ENCODE peak calls at places on chromosome 18, in ten cellular contexts. One of them, this sample, is unnamed.

GRCh38 chr18:64275593-64276309 is 126.9 kb upstream of the LINC00305 start:
- DNase-seq in stomach: no peak
- DNase-seq in K562: no peak
- DNase-seq in esophagus muscularis mucosa: no peak
- DNase-seq in GM12878: no peak
- DNase-seq in endothelial cell of umbilical vein: no peak
- DNase-seq in transverse colon: no peak
- DNase-seq in HCT116: no peak
- DNase-seq in HL-60: no peak
- DNase-seq in SK-N-SH: no peak
- DNase-seq in this sample: no peak

GRCh38 chr18:48543228-48543627 is 4.4 kb downstream of the CTIF start:
- DNase-seq in transverse colon: no peak
- DNase-seq in endothelial cell of umbilical vein: no peak
- DNase-seq in SK-N-SH: no peak
- DNase-seq in K562: peak; percentile 69
- DNase-seq in HL-60: no peak
- DNase-seq in HCT116: no peak
- DNase-seq in stomach: no peak
- DNase-seq in GM12878: no peak
- DNase-seq in esophagus muscularis mucosa: no peak
- DNase-seq in this sample: no peak

GRCh38 chr18:8516391-8517250 is 92.6 kb upstream of the RAB12 start:
- DNase-seq in HCT116: no peak
- DNase-seq in K562: no peak
- DNase-seq in transverse colon: no peak
- DNase-seq in endothelial cell of umbilical vein: no peak
- DNase-seq in GM12878: no peak
- DNase-seq in SK-N-SH: no peak
- DNase-seq in stomach: no peak
- DNase-seq in esophagus muscularis mucosa: peak; percentile 75
- DNase-seq in HL-60: no peak
- DNase-seq in this sample: no peak

GRCh38 chr18:54679318-54680149 is 88.5 kb downstream of the DYNAP start:
- DNase-seq in endothelial cell of umbilical vein: peak; percentile 79
- DNase-seq in esophagus muscularis mucosa: no peak
- DNase-seq in transverse colon: no peak
- DNase-seq in GM12878: peak; percentile 9
- DNase-seq in K562: peak; percentile 30
- DNase-seq in HL-60: no peak
- DNase-seq in stomach: no peak
- DNase-seq in SK-N-SH: peak; percentile 67
- DNase-seq in HCT116: peak; percentile 62
- DNase-seq in this sample: no peak

GRCh38 chr18:33871363-33872025 is 293.5 kb downstream of the ASXL3 start:
- DNase-seq in GM12878: no peak
- DNase-seq in transverse colon: no peak
- DNase-seq in stomach: no peak
- DNase-seq in endothelial cell of umbilical vein: no peak
- DNase-seq in HL-60: no peak
- DNase-seq in K562: no peak
- DNase-seq in SK-N-SH: no peak
- DNase-seq in HCT116: no peak
- DNase-seq in esophagus muscularis mucosa: no peak
- DNase-seq in this sample: no peak

GRCh38 chr18:34696681-34697080 is 13.4 kb upstream of the DTNA start:
- DNase-seq in SK-N-SH: no peak
- DNase-seq in HCT116: no peak
- DNase-seq in esophagus muscularis mucosa: no peak
- DNase-seq in transverse colon: no peak
- DNase-seq in K562: no peak
- DNase-seq in endothelial cell of umbilical vein: no peak
- DNase-seq in GM12878: no peak
- DNase-seq in stomach: no peak
- DNase-seq in HL-60: no peak
- DNase-seq in this sample: no peak

GRCh38 chr18:76759056-76759455 is 63.3 kb upstream of the ZNF236 start:
- DNase-seq in stomach: no peak
- DNase-seq in transverse colon: no peak
- DNase-seq in HCT116: no peak
- DNase-seq in GM12878: no peak
- DNase-seq in K562: no peak
- DNase-seq in endothelial cell of umbilical vein: no peak
- DNase-seq in SK-N-SH: no peak
- DNase-seq in HL-60: no peak
- DNase-seq in esophagus muscularis mucosa: no peak
- DNase-seq in this sample: no peak

GRCh38 chr18:37565138-37565984 is at the start of gene CELF4:
- DNase-seq in endothelial cell of umbilical vein: peak; percentile 5
- DNase-seq in HL-60: no peak
- DNase-seq in stomach: no peak
- DNase-seq in HCT116: no peak
- DNase-seq in SK-N-SH: peak; percentile 77
- DNase-seq in esophagus muscularis mucosa: no peak
- DNase-seq in GM12878: no peak
- DNase-seq in K562: no peak
- DNase-seq in transverse colon: no peak
- DNase-seq in this sample: no peak

GRCh38 chr18:79133724-79134123 is 64.5 kb downstream of the ATP9B start:
- DNase-seq in endothelial cell of umbilical vein: no peak
- DNase-seq in HCT116: no peak
- DNase-seq in SK-N-SH: no peak
- DNase-seq in transverse colon: no peak
- DNase-seq in HL-60: no peak
- DNase-seq in K562: no peak
- DNase-seq in stomach: no peak
- DNase-seq in GM12878: no peak
- DNase-seq in esophagus muscularis mucosa: no peak
- DNase-seq in this sample: no peak

GRCh38 chr18:41642756-41643155 is 312.3 kb upstream of the PIK3C3 start:
- DNase-seq in esophagus muscularis mucosa: no peak
- DNase-seq in stomach: no peak
- DNase-seq in GM12878: no peak
- DNase-seq in endothelial cell of umbilical vein: no peak
- DNase-seq in transverse colon: no peak
- DNase-seq in HL-60: no peak
- DNase-seq in SK-N-SH: no peak
- DNase-seq in HCT116: no peak
- DNase-seq in K562: no peak
- DNase-seq in this sample: no peak

GRCh38 chr18:6781179-6781714 is 51.7 kb downstream of the ARHGAP28 start:
- DNase-seq in stomach: no peak
- DNase-seq in endothelial cell of umbilical vein: peak; percentile 62
- DNase-seq in K562: peak; percentile 32
- DNase-seq in transverse colon: no peak
- DNase-seq in HCT116: no peak
- DNase-seq in esophagus muscularis mucosa: no peak
- DNase-seq in SK-N-SH: peak; percentile 72
- DNase-seq in HL-60: no peak
- DNase-seq in GM12878: no peak
- DNase-seq in this sample: no peak

GRCh38 chr18:35045121-35045520 is 3.9 kb downstream of the MAPRE2 start:
- DNase-seq in stomach: no peak
- DNase-seq in endothelial cell of umbilical vein: peak; percentile 51
- DNase-seq in transverse colon: no peak
- DNase-seq in GM12878: no peak
- DNase-seq in SK-N-SH: peak; percentile 52
- DNase-seq in esophagus muscularis mucosa: no peak
- DNase-seq in HCT116: no peak
- DNase-seq in K562: no peak
- DNase-seq in HL-60: no peak
- DNase-seq in this sample: no peak

GRCh38 chr18:70981400-70982140 is 692.7 kb downstream of the SOCS6 start:
- DNase-seq in HL-60: no peak
- DNase-seq in SK-N-SH: peak; percentile 50
- DNase-seq in stomach: no peak
- DNase-seq in esophagus muscularis mucosa: peak; percentile 70
- DNase-seq in endothelial cell of umbilical vein: peak; percentile 73
- DNase-seq in K562: no peak
- DNase-seq in GM12878: no peak
- DNase-seq in transverse colon: no peak
- DNase-seq in HCT116: no peak
- DNase-seq in this sample: no peak

GRCh38 chr18:61750840-61751668 is 141.8 kb downstream of the RNF152 start:
- DNase-seq in transverse colon: no peak
- DNase-seq in K562: no peak
- DNase-seq in SK-N-SH: no peak
- DNase-seq in HCT116: no peak
- DNase-seq in HL-60: no peak
- DNase-seq in stomach: no peak
- DNase-seq in endothelial cell of umbilical vein: no peak
- DNase-seq in esophagus muscularis mucosa: no peak
- DNase-seq in GM12878: no peak
- DNase-seq in this sample: no peak

GRCh38 chr18:79947054-79947755 is 4.2 kb downstream of the SLC66A2 start:
- DNase-seq in stomach: peak; percentile 21
- DNase-seq in esophagus muscularis mucosa: no peak
- DNase-seq in HCT116: no peak
- DNase-seq in transverse colon: peak; percentile 9
- DNase-seq in HL-60: no peak
- DNase-seq in GM12878: no peak
- DNase-seq in K562: no peak
- DNase-seq in SK-N-SH: no peak
- DNase-seq in endothelial cell of umbilical vein: no peak
- DNase-seq in this sample: no peak

DNA sequence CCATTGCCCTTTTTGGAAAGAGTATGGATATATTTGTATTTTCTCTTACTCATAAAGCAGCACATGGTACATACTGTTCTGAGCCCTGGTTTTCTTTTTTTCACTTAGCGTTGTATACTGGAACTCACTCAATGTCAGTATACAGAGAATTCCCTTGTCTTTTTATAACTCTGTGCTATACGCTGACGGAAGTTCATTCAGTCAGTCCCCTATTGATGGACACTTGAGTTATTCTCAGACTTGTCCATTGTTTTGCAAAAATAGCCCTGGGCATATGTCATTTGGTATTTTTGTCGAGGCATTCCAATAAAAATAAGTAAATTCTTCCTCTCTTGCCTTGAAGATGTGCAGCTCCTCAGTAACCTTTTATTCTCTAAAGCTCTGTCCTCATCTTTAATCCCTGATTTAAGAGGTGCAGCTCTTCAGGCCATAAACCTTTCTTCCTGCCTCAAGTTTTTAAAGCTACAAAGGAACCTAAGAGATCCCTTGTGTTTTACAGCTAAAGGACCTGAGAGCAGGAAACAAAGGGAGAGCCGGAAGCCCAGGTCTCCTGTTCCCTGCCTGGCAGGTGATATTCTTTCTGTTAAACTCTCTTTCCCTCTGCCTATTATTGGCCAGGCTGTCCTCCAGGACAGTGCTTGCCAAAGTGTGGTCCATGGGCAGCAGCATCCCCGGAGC is 157.8 kb downstream of the NEDD4L start:
- DNase-seq in GM12878: no peak
- DNase-seq in transverse colon: no peak
- DNase-seq in SK-N-SH: no peak
- DNase-seq in HCT116: no peak
- DNase-seq in stomach: no peak
- DNase-seq in esophagus muscularis mucosa: no peak
- DNase-seq in HL-60: no peak
- DNase-seq in K562: no peak
- DNase-seq in endothelial cell of umbilical vein: no peak
- DNase-seq in this sample: no peak
- TF ChIP-seq POLR2AphosphoS5 in GM12878: no peak
- TF ChIP-seq POLR2AphosphoS5 in transverse colon: no peak
- TF ChIP-seq POLR2AphosphoS5 in SK-N-SH: no peak
- TF ChIP-seq POLR2AphosphoS5 in HCT116: no peak
- TF ChIP-seq POLR2AphosphoS5 in stomach: no peak
- TF ChIP-seq POLR2AphosphoS5 in esophagus muscularis mucosa: no peak
- TF ChIP-seq POLR2AphosphoS5 in HL-60: no peak
- TF ChIP-seq POLR2AphosphoS5 in K562: no peak
- TF ChIP-seq POLR2AphosphoS5 in endothelial cell of umbilical vein: no peak
- TF ChIP-seq POLR2AphosphoS5 in this sample: no peak

GRCh38 chr18:23998018-23998417 is 16.5 kb upstream of the TTC39C start:
- DNase-seq in esophagus muscularis mucosa: no peak
- DNase-seq in transverse colon: no peak
- DNase-seq in stomach: no peak
- DNase-seq in GM12878: no peak
- DNase-seq in SK-N-SH: no peak
- DNase-seq in K562: no peak
- DNase-seq in endothelial cell of umbilical vein: no peak
- DNase-seq in HL-60: no peak
- DNase-seq in HCT116: no peak
- DNase-seq in this sample: no peak
- H3K27ac ChIP-seq in esophagus muscularis mucosa: no peak overlapping the region
- H3K27ac ChIP-seq in transverse colon: peak overlapping the region; percentile 73
- H3K27ac ChIP-seq in stomach: no peak overlapping the region
- H3K27ac ChIP-seq in GM12878: peak overlapping the region; percentile 40
- H3K27ac ChIP-seq in SK-N-SH: no peak overlapping the region
- H3K27ac ChIP-seq in K562: no peak overlapping the region
- H3K27ac ChIP-seq in endothelial cell of umbilical vein: no peak overlapping the region
- H3K27ac ChIP-seq in HL-60: no peak overlapping the region
- H3K27ac ChIP-seq in HCT116: no peak overlapping the region
- H3K27ac ChIP-seq in this sample: no peak overlapping the region

DNA sequence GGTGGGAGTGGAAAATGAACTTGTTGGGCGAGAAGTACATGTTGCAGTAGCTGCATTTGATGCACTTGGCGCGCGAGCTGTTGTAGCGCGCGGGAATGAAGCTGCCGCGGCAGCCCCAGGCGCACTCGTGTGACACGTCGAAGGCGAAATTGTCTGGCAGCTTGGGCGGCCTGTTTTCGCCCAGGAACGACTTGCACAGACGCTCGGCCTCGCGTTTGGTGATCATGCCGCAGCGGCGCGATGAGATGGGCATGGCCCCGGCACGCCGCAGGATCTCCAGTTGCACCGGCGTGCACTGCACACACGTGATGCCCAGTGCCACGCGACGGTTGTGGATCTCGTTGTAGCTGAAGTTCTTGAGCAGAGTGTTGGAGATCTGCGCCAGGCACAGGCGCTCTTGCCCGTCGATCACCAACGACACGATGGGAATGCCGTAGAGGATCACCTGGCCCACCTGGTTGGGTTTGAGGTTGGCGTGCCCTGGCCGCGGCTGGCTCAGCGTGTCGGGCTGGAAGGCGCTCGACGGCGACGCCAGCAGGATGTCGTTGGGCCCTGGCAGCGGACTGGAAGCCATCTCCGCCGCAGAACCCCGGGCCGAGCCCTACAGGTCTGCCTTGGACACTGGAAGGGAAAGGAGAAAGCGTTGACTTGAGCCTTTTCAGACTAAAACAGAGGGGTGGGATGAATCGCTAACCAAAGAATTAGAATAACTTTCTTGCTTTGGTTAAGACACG is 2.7 kb downstream of the SKOR2 start:
- DNase-seq in endothelial cell of umbilical vein: no peak
- DNase-seq in HL-60: no peak
- DNase-seq in esophagus muscularis mucosa: no peak
- DNase-seq in GM12878: no peak
- DNase-seq in SK-N-SH: peak; percentile 45
- DNase-seq in transverse colon: no peak
- DNase-seq in stomach: no peak
- DNase-seq in K562: no peak
- DNase-seq in HCT116: no peak
- DNase-seq in this sample: no peak
- H3K27me3 ChIP-seq in endothelial cell of umbilical vein: peaks cover 73% of the 10 kb centered on the region
- H3K27me3 ChIP-seq in HL-60: peaks cover 79% of the 10 kb centered on the region
- H3K27me3 ChIP-seq in esophagus muscularis mucosa: peaks cover 99% of the 10 kb centered on the region
- H3K27me3 ChIP-seq in GM12878: peaks cover 26% of the 10 kb centered on the region
- H3K27me3 ChIP-seq in SK-N-SH: peaks cover 66% of the 10 kb centered on the region
- H3K27me3 ChIP-seq in transverse colon: peaks cover 99% of the 10 kb centered on the region
- H3K27me3 ChIP-seq in stomach: peaks cover 100% of the 10 kb centered on the region
- H3K27me3 ChIP-seq in K562: peaks cover 27% of the 10 kb centered on the region
- H3K27me3 ChIP-seq in HCT116: peaks cover 39% of the 10 kb centered on the region
- H3K27me3 ChIP-seq in this sample: peaks cover 4% of the 10 kb centered on the region

GRCh38 chr18:1177232-1177631 is 272.6 kb downstream of the ADCYAP1 start:
- DNase-seq in HL-60: no peak
- DNase-seq in transverse colon: no peak
- DNase-seq in stomach: no peak
- DNase-seq in SK-N-SH: no peak
- DNase-seq in K562: no peak
- DNase-seq in esophagus muscularis mucosa: no peak
- DNase-seq in HCT116: no peak
- DNase-seq in GM12878: no peak
- DNase-seq in endothelial cell of umbilical vein: no peak
- DNase-seq in this sample: no peak
- TF ChIP-seq POLR2AphosphoS5 in HL-60: no peak
- TF ChIP-seq POLR2AphosphoS5 in transverse colon: no peak
- TF ChIP-seq POLR2AphosphoS5 in stomach: no peak
- TF ChIP-seq POLR2AphosphoS5 in SK-N-SH: no peak
- TF ChIP-seq POLR2AphosphoS5 in K562: no peak
- TF ChIP-seq POLR2AphosphoS5 in esophagus muscularis mucosa: no peak
- TF ChIP-seq POLR2AphosphoS5 in HCT116: no peak
- TF ChIP-seq POLR2AphosphoS5 in GM12878: no peak
- TF ChIP-seq POLR2AphosphoS5 in endothelial cell of umbilical vein: no peak
- TF ChIP-seq POLR2AphosphoS5 in this sample: no peak